ENCODE peak calls at places on chromosome 12, in four cellular contexts. One of them, this sample, is unnamed.
A peak's percentile ranks its signal among the peaks of the same experiment; 100 is the strongest.

GRCh38 chr12:46168426-46168825 is 100.4 kb downstream of the SLC38A1 start:
- DNase-seq in nucleus accumbens: no peak
- DNase-seq in anterior cingulate cortex: no peak
- DNase-seq in naive thymus-derived CD8-positive, alpha-beta T cell: no peak
- DNase-seq in this sample: no peak

GRCh38 chr12:54229624-54230212 is 40.9 kb upstream of the SMUG1 start:
- DNase-seq in nucleus accumbens: no peak
- DNase-seq in anterior cingulate cortex: no peak
- DNase-seq in naive thymus-derived CD8-positive, alpha-beta T cell: no peak
- DNase-seq in this sample: no peak

GRCh38 chr12:53413485-53414215 is 10.0 kb upstream of the AMHR2 start:
- DNase-seq in nucleus accumbens: no peak
- DNase-seq in anterior cingulate cortex: no peak
- DNase-seq in naive thymus-derived CD8-positive, alpha-beta T cell: no peak
- DNase-seq in this sample: no peak

GRCh38 chr12:78241472-78241871 is 410.8 kb downstream of the NAV3 start:
- DNase-seq in nucleus accumbens: no peak
- DNase-seq in anterior cingulate cortex: no peak
- DNase-seq in naive thymus-derived CD8-positive, alpha-beta T cell: no peak
- DNase-seq in this sample: no peak

GRCh38 chr12:67534671-67535070 is 113.9 kb upstream of the DYRK2 start:
- DNase-seq in nucleus accumbens: no peak
- DNase-seq in anterior cingulate cortex: no peak
- DNase-seq in naive thymus-derived CD8-positive, alpha-beta T cell: no peak
- DNase-seq in this sample: no peak

GRCh38 chr12:16573652-16574077 is 32.3 kb downstream of the LMO3 start:
- DNase-seq in nucleus accumbens: no peak
- DNase-seq in anterior cingulate cortex: no peak
- DNase-seq in naive thymus-derived CD8-positive, alpha-beta T cell: no peak
- DNase-seq in this sample: no peak

GRCh38 chr12:70535896-70536374 is 101.3 kb downstream of the PTPRB start:
- DNase-seq in nucleus accumbens: peak; percentile 62
- DNase-seq in anterior cingulate cortex: no peak
- DNase-seq in naive thymus-derived CD8-positive, alpha-beta T cell: no peak
- DNase-seq in this sample: no peak

GRCh38 chr12:122835693-122836026 is 403 bp downstream of the HIP1R start:
- DNase-seq in nucleus accumbens: no peak
- DNase-seq in anterior cingulate cortex: no peak
- DNase-seq in naive thymus-derived CD8-positive, alpha-beta T cell: no peak
- DNase-seq in this sample: no peak

GRCh38 chr12:52215587-52216031 is 17.4 kb upstream of the KRT7 start:
- DNase-seq in nucleus accumbens: no peak
- DNase-seq in anterior cingulate cortex: no peak
- DNase-seq in naive thymus-derived CD8-positive, alpha-beta T cell: no peak
- DNase-seq in this sample: no peak

GRCh38 chr12:131687346-131688125 is 23.4 kb upstream of the SFSWAP start:
- DNase-seq in nucleus accumbens: no peak
- DNase-seq in anterior cingulate cortex: no peak
- DNase-seq in naive thymus-derived CD8-positive, alpha-beta T cell: no peak
- DNase-seq in this sample: no peak

GRCh38 chr12:117126335-117126734 is 27.1 kb upstream of the TESC start:
- DNase-seq in nucleus accumbens: no peak
- DNase-seq in anterior cingulate cortex: no peak
- DNase-seq in naive thymus-derived CD8-positive, alpha-beta T cell: no peak
- DNase-seq in this sample: no peak

This sample was measured in B cell.